ENCODE peak calls at places on chromosomes 12 and 14, in four cellular contexts. T, G, L and A are unnamed samples.

GRCh38 chr12:1606021-1606622 is 11.7 kb upstream of the FBXL14 start:
- DNase-seq in T (peak), G (peak), L (peak), A (peak)

GRCh38 chr12:62914443-62914909 is 20.5 kb downstream of the PPM1H start:
- DNase-seq in G (no peak), T (no peak), L (no peak), A (peak)

GRCh38 chr14:61153436-61153835 is 127.7 kb downstream of the TMEM30B start:
- DNase-seq in G (peak), L (peak), T (no peak), A (no peak)

GRCh38 chr12:131947482-131948027 is 2.2 kb upstream of the EP400 start:
- DNase-seq in T (no peak), L (no peak), G (no peak), A (no peak)

GRCh38 chr12:55582066-55582465 is 9.8 kb downstream of the OR2AP1 start:
- DNase-seq in T (no peak), G (no peak), L (no peak), A (no peak)

GRCh38 chr14:52121441-52121840 is 52.6 kb upstream of the NID2 start:
- DNase-seq in T (no peak), G (no peak), L (no peak), A (no peak)

GRCh38 chr14:92659765-92660561 is 88.5 kb downstream of the LGMN start:
- DNase-seq in G (no peak), T (no peak), L (no peak), A (no peak)

GRCh38 chr12:121240484-121241202 is 30.7 kb downstream of the P2RX4 start:
- DNase-seq in L (no peak), T (no peak), G (no peak), A (peak)

GRCh38 chr14:50666772-50667490 is 1.2 kb downstream of the SAV1 start:
- DNase-seq in G (peak), L (peak), T (no peak), A (no peak)

GRCh38 chr12:110627500-110628195 is 13.7 kb downstream of the TCTN1 start:
- DNase-seq in L (no peak), G (no peak), T (no peak), A (no peak)

GRCh38 chr12:110102255-110102654 is 21.9 kb upstream of the IFT81 start:
- DNase-seq in L (peak), G (peak), T (no peak), A (peak)

GRCh38 chr12:82299617-82300016 is 58.6 kb downstream of the CCDC59 start:
- DNase-seq in G (no peak), L (no peak), T (no peak), A (no peak)

GRCh38 chr12:58167622-58168021 is 226.3 kb downstream of the ATP23 start:
- DNase-seq in T (no peak), L (no peak), G (no peak), A (no peak)

GRCh38 chr14:76456891-76457586 is 81.1 kb downstream of the ESRRB start:
- DNase-seq in T (no peak), G (no peak), L (no peak), A (no peak)

GRCh38 chr12:110012137-110012536 is 12.9 kb downstream of the ANKRD13A start:
- DNase-seq in G (peak), T (no peak), L (no peak), A (no peak)

GRCh38 chr14:37480446-37481290 is 114.4 kb downstream of the FOXA1 start:
- DNase-seq in G (peak), L (no peak), T (no peak), A (no peak)

GRCh38 chr12:68565391-68565903 is 45.3 kb upstream of the RAP1B start:
- DNase-seq in L (no peak), G (no peak), T (no peak), A (peak)

GRCh38 chr12:102896067-102896466 is 21.0 kb downstream of the PAH start:
- DNase-seq in L (no peak), G (no peak), T (no peak), A (peak)

GRCh38 chr12:25386823-25387134 is 136.1 kb upstream of the KRAS start:
- DNase-seq in L (peak), T (no peak), G (no peak), A (no peak)

GRCh38 chr12:52023976-52024688 is 17.4 kb downstream of the TAMALIN start:
- DNase-seq in L (no peak), T (no peak), G (no peak), A (peak)

GRCh38 chr14:104824353-104824997 is 23.6 kb downstream of the ZBTB42 start:
- DNase-seq in G (no peak), T (no peak), L (no peak), A (no peak)

DNA sequence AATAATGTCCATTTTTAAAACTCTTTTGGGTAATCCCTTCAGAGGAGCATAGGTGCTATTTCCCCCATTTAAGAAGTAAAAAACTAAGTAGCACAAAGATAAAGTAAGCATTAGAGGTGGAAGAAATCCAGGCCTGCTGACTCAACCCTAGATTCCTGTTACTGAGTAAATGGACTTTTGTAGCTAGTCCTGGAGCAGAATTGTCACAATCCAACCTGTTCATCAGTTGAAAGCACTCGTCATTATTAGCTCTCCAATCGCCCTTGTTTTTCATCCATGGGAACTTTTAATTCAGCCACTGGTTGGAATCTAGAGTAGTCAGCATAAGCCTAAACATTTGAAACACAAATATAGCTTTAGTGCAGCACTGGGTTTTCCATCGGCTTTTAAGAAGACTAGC is 139.5 kb upstream of the AMIGO2 start:
- DNase-seq in G (no peak), L (no peak), T (no peak), A (no peak)
- TF ChIP-seq JUND in G (no peak), L (no peak), T (no peak), A (no peak)

GRCh38 chr14:100901391-100902183 is 1.9 kb downstream of the RTL1 start:
- DNase-seq in T (no peak), L (peak), G (no peak), A (no peak)
- TF ChIP-seq MXI1 in T (no peak), L (no peak), G (no peak), A (no peak)

DNA sequence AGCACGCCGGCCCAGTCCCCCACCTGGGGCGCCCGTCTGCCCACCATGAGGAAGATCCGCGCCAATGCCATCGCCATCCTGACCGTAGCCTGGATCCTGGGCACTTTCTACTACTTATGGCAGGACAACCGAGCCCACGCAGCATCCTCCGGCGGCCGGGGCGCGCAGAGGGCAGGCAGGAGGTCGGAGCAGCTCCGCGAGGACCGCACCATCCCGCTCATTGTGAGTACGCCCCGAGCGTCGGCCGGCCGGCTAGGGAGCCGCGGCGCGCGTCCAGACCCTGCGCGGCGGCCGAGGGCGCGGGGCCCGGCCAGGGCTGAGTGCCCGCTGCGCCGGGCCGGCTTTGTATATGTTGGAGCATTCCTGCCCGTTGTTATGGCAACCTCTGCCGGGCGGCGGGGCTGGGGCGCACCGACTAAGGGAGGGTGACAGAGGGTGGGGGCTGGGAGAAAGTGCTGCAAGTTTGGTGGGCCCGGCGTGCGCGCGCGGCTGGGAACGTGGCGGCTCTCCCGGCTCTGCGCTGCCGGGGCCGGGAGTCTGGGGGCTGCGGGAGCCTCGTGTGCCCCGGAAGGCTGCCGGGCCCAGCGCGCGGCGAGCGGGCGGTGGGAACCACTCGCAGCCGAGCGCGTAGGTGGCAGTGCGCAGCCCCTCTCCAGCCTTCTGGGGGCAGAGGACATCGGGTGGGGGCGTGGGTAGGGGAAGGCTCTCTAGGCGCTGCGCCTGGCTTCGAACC is 454 bp downstream of the GALNT16 start:
- DNase-seq in G (no peak), L (peak), T (no peak), A (no peak)
- TF ChIP-seq JUND in G (no peak), L (no peak), T (no peak), A (no peak)

GRCh38 chr14:39218171-39218769 is 15.4 kb upstream of the MIA2 start:
- DNase-seq in G (peak), T (no peak), L (no peak), A (peak)
- TF ChIP-seq MXI1 in G (no peak), T (no peak), L (no peak), A (no peak)

GRCh38 chr14:70666364-70666691 is 24.6 kb downstream of the TTC9 start:
- DNase-seq in G (no peak), L (no peak), T (no peak), A (no peak)
- TF ChIP-seq JUND in G (no peak), L (no peak), T (no peak), A (no peak)

DNA sequence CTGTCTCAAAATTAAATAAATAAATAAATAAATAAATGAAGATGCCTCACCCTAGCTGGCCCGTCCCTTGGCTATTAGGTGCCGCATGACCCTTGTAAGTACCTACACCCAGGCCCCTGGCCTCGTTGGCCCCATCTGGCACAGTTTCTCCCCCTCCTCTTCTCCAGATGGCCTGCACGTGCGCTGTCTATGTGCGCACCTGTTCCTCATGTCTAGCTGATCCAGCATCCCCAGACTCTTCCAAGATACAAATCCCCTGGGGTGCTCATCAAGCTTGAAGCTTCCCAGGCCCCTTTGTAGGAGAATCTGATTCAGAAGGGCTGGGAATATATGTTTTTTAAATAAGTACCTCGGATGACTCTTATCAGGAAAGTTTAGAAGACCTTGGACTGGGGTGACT is 133.3 kb downstream of the CHST11 start:
- DNase-seq in L (no peak), G (no peak), T (no peak), A (no peak)
- TF ChIP-seq MXI1 in L (no peak), G (no peak), T (no peak), A (no peak)

DNA sequence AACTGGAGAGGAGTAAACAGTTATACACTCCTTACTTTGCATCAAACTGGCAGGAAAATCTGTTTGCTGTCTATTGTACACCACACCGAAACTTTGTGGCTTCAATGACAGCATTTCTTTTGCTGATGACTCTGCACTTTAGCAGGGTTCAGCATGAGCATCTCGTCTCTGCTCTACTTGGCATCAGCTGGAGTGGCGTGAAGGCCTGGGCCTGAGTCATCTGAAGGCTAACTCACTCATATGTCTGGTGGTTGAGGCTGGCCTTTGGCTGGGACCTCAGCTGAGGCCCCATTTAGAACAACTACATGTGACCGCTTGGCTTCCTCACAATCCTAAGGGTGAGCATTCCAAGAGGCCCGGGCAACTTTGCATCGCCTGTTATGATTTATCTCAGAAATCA is 28.7 kb upstream of the REP15 start:
- DNase-seq in G (no peak), T (no peak), L (no peak), A (no peak)
- TF ChIP-seq JUND in G (no peak), T (no peak), L (no peak), A (no peak)

DNA sequence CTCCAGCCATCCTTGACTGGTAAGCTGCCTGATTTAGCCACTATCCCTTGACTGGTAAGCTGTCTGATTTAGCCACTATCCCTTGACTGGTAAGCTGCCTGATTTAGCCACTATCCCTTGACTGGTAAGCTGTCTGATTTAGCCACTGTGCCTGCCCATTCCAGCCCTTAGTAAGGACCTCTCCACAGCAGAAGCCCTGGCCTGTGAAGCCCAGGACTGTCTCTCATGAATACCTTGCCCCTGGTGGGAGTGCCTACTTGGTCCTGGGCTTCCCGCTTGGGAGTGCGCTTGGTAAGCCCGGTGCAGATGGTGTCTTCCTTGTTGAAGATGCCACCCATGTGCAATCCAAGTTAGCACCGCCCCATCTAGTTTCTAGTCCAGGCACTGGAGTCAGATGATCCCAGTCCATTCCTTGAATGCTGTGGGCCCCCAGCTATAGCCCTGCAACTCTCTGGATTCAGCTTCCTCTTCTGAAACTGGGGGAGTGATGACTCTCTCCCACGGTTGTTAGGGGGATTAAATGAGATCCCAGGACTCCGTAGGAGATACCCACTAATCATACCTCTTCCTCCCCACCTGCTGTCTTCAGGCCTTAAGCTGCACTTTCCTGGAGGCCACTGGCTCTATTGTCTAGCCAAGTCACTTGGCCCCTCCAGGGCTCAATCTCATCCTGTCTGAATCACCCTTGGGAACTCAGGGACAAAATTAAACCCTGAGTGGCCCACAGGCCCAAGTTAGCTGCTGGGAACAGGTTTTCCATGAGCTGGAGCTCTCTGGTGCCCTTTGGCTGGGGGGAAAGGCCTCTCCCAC is 5.7 kb upstream of the ASB2 start:
- DNase-seq in L (no peak), T (no peak), G (no peak), A (no peak)
- TF ChIP-seq MXI1 in L (no peak), T (no peak), G (no peak), A (no peak)

GRCh38 chr12:114063435-114063834 is 97.3 kb upstream of the RBM19 start:
- DNase-seq in T (no peak), G (no peak), L (no peak), A (no peak)

GRCh38 chr12:114069507-114069906 is 103.4 kb upstream of the RBM19 start:
- DNase-seq in T (no peak), G (no peak), L (no peak), A (no peak)

DNA sequence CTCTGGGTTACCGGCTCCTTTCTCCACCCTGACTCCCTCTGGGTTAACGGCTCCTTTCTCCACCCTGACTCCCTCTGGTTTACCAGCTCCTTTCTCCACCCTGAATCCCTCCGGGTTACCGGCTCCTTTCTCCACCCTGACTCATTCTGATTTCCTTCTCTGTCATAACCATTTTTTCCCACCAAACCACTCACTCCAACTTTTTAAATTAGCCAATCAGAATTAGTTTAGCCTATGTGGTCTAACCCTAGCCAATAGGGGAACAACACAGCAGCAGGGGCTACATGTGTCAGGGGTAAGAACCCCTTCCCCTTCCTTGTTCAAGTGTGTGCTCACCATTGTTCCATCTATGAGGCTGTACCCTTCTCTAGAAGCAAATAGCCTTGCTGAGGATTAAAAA is 98.4 kb upstream of the RBM19 start:
- DNase-seq in G (no peak), T (no peak), L (no peak), A (no peak)
- TF ChIP-seq JUND in G (no peak), T (no peak), L (no peak), A (no peak)

GRCh38 chr14:67641902-67642749 is 22.4 kb downstream of the ARG2 start:
- DNase-seq in T (no peak), L (no peak), G (no peak), A (no peak)

GRCh38 chr14:67644428-67644827 is 24.7 kb downstream of the ARG2 start:
- DNase-seq in G (no peak), L (no peak), T (no peak), A (no peak)

GRCh38 chr14:67645414-67645813 is 25.7 kb downstream of the ARG2 start:
- DNase-seq in L (no peak), G (no peak), T (no peak), A (no peak)

GRCh38 chr14:67641480-67641879 is 21.8 kb downstream of the ARG2 start:
- DNase-seq in T (no peak), G (no peak), L (no peak), A (no peak)

GRCh38 chr14:67643671-67644070 is 24.0 kb downstream of the ARG2 start:
- DNase-seq in G (no peak), L (no peak), T (no peak), A (no peak)
- TF ChIP-seq MXI1 in G (no peak), L (no peak), T (no peak), A (no peak)